ENCODE peak calls at places on chromosomes 4 and X, in four cellular contexts. Y is PC-3, E is neural progenitor cell, O is GM23338. H is an unnamed sample. For H3F3A, the result is how much of the 10 kb centered on the place peaks cover.

GRCh38 chrX:139967300-139967699 is 2.0 kb upstream of the CXorf66 start:
- DNase-seq in Y (peak), E (peak), O (peak), H (no peak)

GRCh38 chr4:33628296-33628695 is 2616.0 kb downstream of the ARAP2 start:
- DNase-seq in Y (no peak), E (no peak), O (no peak), H (no peak)

GRCh38 chr4:54651050-54651449 is 6.7 kb upstream of the KIT start:
- DNase-seq in Y (no peak), E (no peak), O (no peak), H (no peak)

GRCh38 chr4:183436417-183436816 is 8.0 kb upstream of the CDKN2AIP start:
- DNase-seq in Y (no peak), E (no peak), O (peak), H (no peak)

GRCh38 chr4:46844325-46844917 is 64.6 kb downstream of the COX7B2 start:
- DNase-seq in Y (peak), E (peak), O (peak), H (peak)

GRCh38 chr4:53489279-53489889 is 101.9 kb downstream of the LNX1 start:
- DNase-seq in Y (peak), E (no peak), O (no peak), H (no peak)

GRCh38 chr4:78612398-78613005 is 60.9 kb downstream of the ANXA3 start:
- DNase-seq in Y (peak), E (no peak), O (peak), H (peak)

GRCh38 chrX:10022580-10023245 is 55.6 kb downstream of the CLDN34 start:
- DNase-seq in Y (no peak), E (no peak), O (no peak), H (no peak)

GRCh38 chr4:172830295-172830764 is 338.3 kb upstream of the GALNT7 start:
- DNase-seq in Y (peak), E (peak), O (peak), H (no peak)

GRCh38 chr4:150310159-150310895 is 232.1 kb downstream of the DCLK2 start:
- DNase-seq in Y (peak), E (no peak), O (no peak), H (no peak)

GRCh38 chr4:156771171-156771837 is 200.3 kb downstream of the PDGFC start:
- DNase-seq in Y (peak), E (peak), O (peak), H (no peak)

GRCh38 chr4:69894706-69895105 is 34.8 kb upstream of the SULT1E1 start:
- DNase-seq in Y (no peak), E (no peak), O (no peak), H (no peak)

GRCh38 chr4:112726041-112726440 is 89.1 kb downstream of the LARP7 start:
- DNase-seq in Y (peak), E (no peak), O (no peak), H (peak)

GRCh38 chr4:53005149-53005546 is 143.0 kb downstream of the RASL11B start:
- DNase-seq in Y (no peak), E (no peak), O (no peak), H (no peak)

GRCh38 chr4:105637409-105638258 is 70.9 kb downstream of the INTS12 start:
- DNase-seq in Y (no peak), E (peak), O (no peak), H (no peak)

GRCh38 chrX:153554519-153555167 is 37.2 kb downstream of the ATP2B3 start:
- DNase-seq in Y (peak), E (peak), O (peak), H (no peak)

GRCh38 chr4:25913056-25913850 is 767 bp upstream of the SMIM20 start:
- DNase-seq in Y (no peak), E (peak), O (peak), H (no peak)

GRCh38 chr4:15781427-15782095 is 3.4 kb downstream of the CD38 start:
- DNase-seq in Y (no peak), E (no peak), O (no peak), H (no peak)

GRCh38 chr4:32142075-32142474 is 1421.9 kb downstream of the PCDH7 start:
- DNase-seq in Y (no peak), E (no peak), O (no peak), H (no peak)

GRCh38 chr4:176760468-176760867 is 32.3 kb downstream of the VEGFC start:
- DNase-seq in Y (no peak), E (no peak), O (no peak), H (no peak)

GRCh38 chrX:34655496-34656258 is 1.4 kb downstream of the TMEM47 start:
- DNase-seq in Y (no peak), E (peak), O (peak), H (no peak)

GRCh38 chr4:135065366-135065765 is 863.8 kb upstream of the PABPC4L start:
- DNase-seq in Y (no peak), E (no peak), O (no peak), H (no peak)

GRCh38 chr4:168484626-168485025 is 4.3 kb upstream of the DDX60L start:
- DNase-seq in Y (peak), E (no peak), O (no peak), H (peak)

GRCh38 chr4:4820264-4820663 is 39.2 kb upstream of the MSX1 start:
- DNase-seq in Y (no peak), E (no peak), O (no peak), H (no peak)

GRCh38 chr4:54625391-54625790 is 32.4 kb upstream of the KIT start:
- DNase-seq in Y (no peak), E (no peak), O (no peak), H (no peak)

GRCh38 chrX:124282580-124282979 is 49.9 kb upstream of the TEX13D start:
- DNase-seq in Y (no peak), E (no peak), O (no peak), H (no peak)

GRCh38 chrX:118761950-118762725 is 34.7 kb downstream of the IL13RA1 start:
- DNase-seq in Y (peak), E (peak), O (peak), H (no peak)

GRCh38 chr4:2427383-2428334 is 8.9 kb downstream of the CFAP99 start:
- DNase-seq in Y (no peak), E (no peak), O (no peak), H (no peak)

GRCh38 chr4:142440093-142440492 is 406.0 kb downstream of the INPP4B start:
- DNase-seq in Y (no peak), E (no peak), O (no peak), H (no peak)

GRCh38 chr4:147732516-147733193 is 767 bp downstream of the ARHGAP10 start:
- DNase-seq in Y (peak), E (peak), O (peak), H (peak)

GRCh38 chr4:55303818-55304217 is 42.2 kb upstream of the SRD5A3 start:
- DNase-seq in Y (peak), E (no peak), O (no peak), H (peak)

GRCh38 chrX:121642415-121642814 is 595.0 kb downstream of the GLUD2 start:
- DNase-seq in Y (peak), E (no peak), O (no peak), H (peak)

GRCh38 chr4:78954048-78954666 is 14.9 kb upstream of the PAQR3 start:
- DNase-seq in Y (peak), E (peak), O (peak), H (peak)

GRCh38 chr4:139973015-139973414 is 181.0 kb downstream of the MAML3 start:
- DNase-seq in Y (no peak), E (peak), O (peak), H (no peak)

GRCh38 chrX:107684956-107685385 is 56.7 kb downstream of the PRPS1 start:
- DNase-seq in Y (no peak), E (no peak), O (peak), H (peak)

GRCh38 chr4:93710847-93711430 is 117.6 kb upstream of the ATOH1 start:
- DNase-seq in Y (peak), E (no peak), O (no peak), H (no peak)

GRCh38 chrX:155056877-155057792 is 13.8 kb downstream of the CMC4 start:
- DNase-seq in Y (peak), E (peak), O (peak), H (no peak)

GRCh38 chr4:145808021-145808650 is 128.2 kb downstream of the C4orf51 start:
- DNase-seq in Y (peak), E (no peak), O (peak), H (peak)

GRCh38 chr4:185004562-185005208 is 13.6 kb upstream of the HELT start:
- DNase-seq in Y (no peak), E (peak), O (peak), H (no peak)
- TF ChIP-seq EZH2 in Y (no peak), E (no peak), O (no peak), H (no peak)

GRCh38 chr4:42371306-42372063 is 25.8 kb upstream of the SHISA3 start:
- DNase-seq in Y (peak), E (peak), O (peak), H (no peak)
- TF ChIP-seq CTCF in Y (peak), E (peak), O (peak), H (peak)

GRCh38 chr4:76981649-76982048 is 32.1 kb downstream of the SEPTIN11 start:
- DNase-seq in Y (no peak), E (no peak), O (no peak), H (no peak)
- H3F3A ChIP-seq in Y (under half), E (under half), O (under half), H (under half)

GRCh38 chr4:8857682-8858187 is 13.9 kb downstream of the HMX1 start:
- DNase-seq in Y (no peak), E (peak), O (peak), H (no peak)
- TF ChIP-seq EZH2 in Y (no peak), E (no peak), O (peak), H (no peak)

DNA sequence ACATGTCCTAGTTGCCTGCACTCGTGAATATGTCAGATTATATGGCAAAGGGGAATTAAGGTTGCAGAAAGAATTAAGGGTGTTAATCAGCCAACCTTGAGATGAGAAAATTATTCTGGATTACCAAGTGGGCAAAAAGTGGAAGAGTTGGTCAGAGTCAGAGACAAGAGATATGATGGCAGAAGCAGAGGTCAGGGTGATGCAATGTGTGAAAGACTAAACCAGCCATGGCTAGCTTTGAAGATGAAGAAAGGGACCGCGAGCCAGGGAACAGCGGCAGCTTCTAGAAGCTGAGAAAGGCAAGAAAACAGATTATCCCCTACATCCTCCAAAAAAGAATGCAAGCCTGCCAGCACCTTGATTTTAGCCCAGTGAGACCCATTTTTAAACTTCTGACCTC is 385.6 kb downstream of the HNRNPD start:
- DNase-seq in Y (no peak), E (no peak), O (no peak), H (no peak)
- TF ChIP-seq CTCF in Y (no peak), E (no peak), O (no peak), H (no peak)

GRCh38 chrX:41352329-41352801 is 18.4 kb downstream of the DDX3X start:
- DNase-seq in Y (peak), E (no peak), O (peak), H (peak)

GRCh38 chrX:41351923-41352322 is 18.0 kb downstream of the DDX3X start:
- DNase-seq in Y (no peak), E (no peak), O (no peak), H (no peak)

GRCh38 chrX:41350976-41351569 is 17.1 kb downstream of the DDX3X start:
- DNase-seq in Y (peak), E (no peak), O (peak), H (no peak)

GRCh38 chrX:41348551-41348950 is 14.6 kb downstream of the DDX3X start:
- DNase-seq in Y (no peak), E (no peak), O (no peak), H (no peak)

DNA sequence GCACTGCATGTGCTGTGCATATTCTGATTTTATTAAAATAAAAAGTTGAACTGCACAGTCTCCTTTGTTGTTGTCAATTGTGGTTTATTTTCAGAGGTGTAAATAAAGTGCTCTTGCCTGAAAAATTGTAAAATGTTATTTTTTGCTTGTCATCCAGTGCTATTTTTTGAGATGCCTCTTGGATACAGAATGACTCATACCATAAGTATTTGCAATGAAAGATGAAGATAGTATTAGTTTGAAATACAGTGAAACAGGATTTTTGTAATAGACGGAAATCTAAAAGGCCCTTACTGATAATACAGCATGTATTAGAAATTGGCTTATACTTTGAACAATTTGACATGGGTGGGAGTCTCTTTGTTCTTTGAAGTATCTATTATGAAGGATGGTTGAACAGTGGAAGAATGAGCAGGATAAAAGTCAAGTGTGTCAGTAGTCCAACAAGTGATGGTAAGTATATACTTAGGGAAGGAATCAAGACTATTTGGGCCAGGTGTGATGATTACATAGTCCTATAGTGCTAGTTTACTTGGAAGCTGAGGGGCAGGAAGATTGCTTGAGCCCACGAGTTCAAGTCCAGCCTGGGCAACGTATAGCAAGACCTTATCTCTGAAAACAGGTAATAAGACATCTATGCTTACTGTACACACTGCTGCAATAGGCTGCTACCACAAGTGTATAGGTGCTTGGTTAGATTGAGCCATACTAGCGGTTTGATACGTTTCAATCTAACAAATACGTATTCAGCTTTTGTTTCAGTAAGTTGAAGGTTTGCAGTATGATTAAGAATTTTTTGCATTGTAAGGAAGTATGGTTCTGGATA is 16.4 kb downstream of the DDX3X start:
- DNase-seq in Y (peak), E (no peak), O (peak), H (no peak)
- H3F3A ChIP-seq in Y (under half), E (half or more), O (under half), H (under half)

DNA sequence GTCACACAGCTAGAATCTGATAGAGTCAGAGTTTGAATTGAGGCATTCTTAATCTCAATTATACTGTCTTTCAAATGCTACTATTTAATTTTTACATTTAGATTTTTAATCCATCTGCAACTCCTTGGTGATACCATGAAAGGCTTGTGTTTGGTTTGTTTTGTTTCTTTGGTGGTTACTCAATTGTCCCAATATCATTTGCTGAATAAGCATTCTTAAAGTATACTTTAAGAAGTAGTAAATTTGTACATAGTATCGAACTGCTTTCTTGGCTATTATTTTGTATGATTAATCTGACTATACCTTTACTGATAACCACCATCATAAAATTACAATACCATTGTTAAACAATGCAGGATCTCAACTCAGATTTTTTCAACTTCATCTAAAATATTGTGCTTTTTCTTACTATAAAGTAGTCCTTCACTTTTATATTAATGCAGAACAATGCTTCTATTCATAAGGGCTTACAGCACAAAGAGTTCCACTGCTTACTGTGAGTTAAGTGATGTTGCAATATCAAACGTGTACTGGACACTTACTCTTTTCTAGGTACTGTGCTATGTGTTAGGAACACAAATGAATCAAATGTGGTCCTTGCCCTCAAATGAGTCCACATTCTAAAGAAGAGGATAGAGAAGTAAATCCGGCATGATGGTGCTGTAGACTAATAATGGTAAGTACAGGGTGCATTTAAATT is 111.2 kb upstream of the GRIA3 start:
- DNase-seq in Y (no peak), E (no peak), O (no peak), H (no peak)
- TF ChIP-seq EZH2 in Y (no peak), E (no peak), O (no peak), H (no peak)

DNA sequence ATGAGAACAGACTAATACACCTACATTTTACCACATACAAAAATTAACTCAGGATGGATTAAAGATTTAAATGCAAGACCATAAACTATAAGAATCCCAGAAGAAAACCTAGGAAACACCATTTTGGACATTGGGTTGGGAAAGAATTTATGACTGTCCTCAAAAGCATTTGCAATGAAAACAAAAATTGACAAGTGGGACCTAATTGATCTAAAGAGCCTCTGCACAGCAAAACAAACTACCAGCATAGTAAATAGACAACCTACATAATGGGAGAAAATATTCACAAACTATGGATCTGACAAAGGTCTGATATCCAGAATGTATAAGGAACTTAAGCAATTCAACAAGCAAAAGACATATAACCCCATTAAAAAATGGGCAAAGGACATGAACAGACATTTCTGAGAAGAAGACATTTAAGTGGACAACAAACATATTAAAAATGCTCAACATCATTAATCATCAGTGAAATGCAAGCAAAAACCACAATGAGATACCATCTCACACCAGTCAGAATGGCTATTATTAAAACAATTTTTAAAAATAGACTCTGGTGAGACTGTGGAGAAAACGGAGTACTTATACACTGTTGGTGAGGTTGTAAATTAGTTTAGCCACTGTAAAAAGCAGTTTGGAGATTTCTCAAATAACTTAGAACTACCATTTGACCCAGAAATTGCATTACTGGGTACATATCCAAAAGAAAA is 221.7 kb upstream of the DIPK2B start:
- DNase-seq in Y (peak), E (no peak), O (no peak), H (no peak)
- TF ChIP-seq CTCF in Y (no peak), E (no peak), O (no peak), H (no peak)

GRCh38 chr4:38787693-38788092 is 4.9 kb upstream of the TLR10 start:
- DNase-seq in Y (no peak), E (no peak), O (no peak), H (no peak)

GRCh38 chr4:38788327-38788726 is 5.5 kb upstream of the TLR10 start:
- DNase-seq in Y (peak), E (no peak), O (no peak), H (no peak)

GRCh38 chr4:38784141-38784540 is 1.4 kb upstream of the TLR10 start:
- DNase-seq in Y (no peak), E (no peak), O (no peak), H (no peak)

GRCh38 chr4:38785041-38785790 is 2.4 kb upstream of the TLR10 start:
- DNase-seq in Y (no peak), E (no peak), O (no peak), H (no peak)

DNA sequence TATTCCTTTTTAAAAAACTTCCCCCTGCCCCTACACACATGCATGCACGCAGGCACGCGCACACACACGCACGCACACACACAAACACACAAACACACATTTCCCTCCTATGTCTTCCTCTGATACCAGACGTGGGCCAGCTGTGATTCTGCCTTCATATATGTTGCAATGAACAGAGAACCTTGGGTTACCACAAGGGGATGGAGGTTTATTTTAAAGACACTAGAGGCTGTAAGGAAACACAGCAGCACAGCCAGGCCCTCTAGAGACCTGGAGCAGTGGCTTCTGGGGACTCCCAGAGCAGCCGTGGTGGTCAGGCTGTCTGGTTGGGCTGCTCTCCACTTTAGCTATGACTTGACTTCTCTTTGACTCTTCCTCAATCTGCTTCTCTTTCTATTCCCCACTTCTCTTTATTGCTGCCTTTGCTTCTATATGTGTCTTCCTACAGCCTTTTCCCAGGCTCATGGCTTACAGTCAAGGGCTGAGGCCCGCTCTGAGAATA is 3.2 kb upstream of the TLR10 start:
- DNase-seq in Y (no peak), E (no peak), O (no peak), H (no peak)
- H3F3A ChIP-seq in Y (under half), E (under half), O (under half), H (under half)

GRCh38 chr4:80202190-80202711 is 4.9 kb downstream of the PRDM8 start:
- DNase-seq in Y (peak), E (peak), O (peak), H (peak)
- TF ChIP-seq EZH2 in Y (no peak), E (peak), O (peak), H (no peak)

H was measured in PC-9.